ENCODE peak calls at places on chromosomes 13 and 19, in ten cellular contexts. One of them, this sample, is unnamed.
A peak's percentile ranks its signal among the peaks of the same experiment; 100 is the strongest.

GRCh38 chr13:112245959-112246358 is 130.2 kb upstream of the SPACA7 start:
- DNase-seq in astrocyte of the spinal cord: no peak
- DNase-seq in activated naive CD4-positive, alpha-beta T cell treated with anti-CD3 and anti-CD28 coated beads for 36 hours: no peak
- DNase-seq in activated T-cell treated with anti-CD3 and anti-CD28 coated beads, Interleukin-2, amount 50 U/mL, for 72 hours: no peak
- DNase-seq in BE2C: no peak
- DNase-seq in NCI-H2107: no peak
- DNase-seq in AG09319: no peak
- DNase-seq in colonic mucosa: no peak
- DNase-seq in effector memory CD4-positive, alpha-beta T cell: no peak
- DNase-seq in activated naive CD8-positive, alpha-beta T cell treated with anti-CD3 and anti-CD28 coated beads for 36 hours: no peak
- DNase-seq in this sample: no peak

GRCh38 chr19:1385816-1386215 is 2.1 kb downstream of the NDUFS7 start:
- DNase-seq in activated T-cell treated with anti-CD3 and anti-CD28 coated beads, Interleukin-2, amount 50 U/mL, for 72 hours: no peak
- DNase-seq in activated naive CD4-positive, alpha-beta T cell treated with anti-CD3 and anti-CD28 coated beads for 36 hours: no peak
- DNase-seq in AG09319: no peak
- DNase-seq in BE2C: no peak
- DNase-seq in effector memory CD4-positive, alpha-beta T cell: no peak
- DNase-seq in colonic mucosa: no peak
- DNase-seq in astrocyte of the spinal cord: no peak
- DNase-seq in NCI-H2107: no peak
- DNase-seq in activated naive CD8-positive, alpha-beta T cell treated with anti-CD3 and anti-CD28 coated beads for 36 hours: no peak
- DNase-seq in this sample: no peak

GRCh38 chr13:43545317-43545874 is 241.4 kb downstream of the ENOX1 start:
- DNase-seq in colonic mucosa: no peak
- DNase-seq in effector memory CD4-positive, alpha-beta T cell: no peak
- DNase-seq in astrocyte of the spinal cord: peak; percentile 35
- DNase-seq in activated naive CD4-positive, alpha-beta T cell treated with anti-CD3 and anti-CD28 coated beads for 36 hours: no peak
- DNase-seq in BE2C: peak; percentile 22
- DNase-seq in activated naive CD8-positive, alpha-beta T cell treated with anti-CD3 and anti-CD28 coated beads for 36 hours: no peak
- DNase-seq in AG09319: no peak
- DNase-seq in NCI-H2107: no peak
- DNase-seq in activated T-cell treated with anti-CD3 and anti-CD28 coated beads, Interleukin-2, amount 50 U/mL, for 72 hours: no peak
- DNase-seq in this sample: peak; percentile 20

GRCh38 chr19:48609571-48610108 is 3.1 kb downstream of the SPACA4 start:
- DNase-seq in NCI-H2107: no peak
- DNase-seq in BE2C: no peak
- DNase-seq in colonic mucosa: no peak
- DNase-seq in effector memory CD4-positive, alpha-beta T cell: no peak
- DNase-seq in activated naive CD4-positive, alpha-beta T cell treated with anti-CD3 and anti-CD28 coated beads for 36 hours: no peak
- DNase-seq in activated naive CD8-positive, alpha-beta T cell treated with anti-CD3 and anti-CD28 coated beads for 36 hours: no peak
- DNase-seq in activated T-cell treated with anti-CD3 and anti-CD28 coated beads, Interleukin-2, amount 50 U/mL, for 72 hours: no peak
- DNase-seq in astrocyte of the spinal cord: no peak
- DNase-seq in AG09319: no peak
- DNase-seq in this sample: no peak

GRCh38 chr19:14023404-14024235 is 4.3 kb upstream of the RLN3 start:
- DNase-seq in astrocyte of the spinal cord: peak; percentile 40
- DNase-seq in activated naive CD4-positive, alpha-beta T cell treated with anti-CD3 and anti-CD28 coated beads for 36 hours: peak; percentile 31
- DNase-seq in activated T-cell treated with anti-CD3 and anti-CD28 coated beads, Interleukin-2, amount 50 U/mL, for 72 hours: no peak
- DNase-seq in AG09319: no peak
- DNase-seq in effector memory CD4-positive, alpha-beta T cell: no peak
- DNase-seq in BE2C: peak; percentile 68
- DNase-seq in NCI-H2107: no peak
- DNase-seq in colonic mucosa: peak; percentile 72
- DNase-seq in activated naive CD8-positive, alpha-beta T cell treated with anti-CD3 and anti-CD28 coated beads for 36 hours: no peak
- DNase-seq in this sample: peak; percentile 59

GRCh38 chr13:51520524-51520923 is 63.7 kb upstream of the WDFY2 start:
- DNase-seq in activated T-cell treated with anti-CD3 and anti-CD28 coated beads, Interleukin-2, amount 50 U/mL, for 72 hours: no peak
- DNase-seq in BE2C: no peak
- DNase-seq in NCI-H2107: no peak
- DNase-seq in effector memory CD4-positive, alpha-beta T cell: no peak
- DNase-seq in colonic mucosa: no peak
- DNase-seq in AG09319: no peak
- DNase-seq in activated naive CD4-positive, alpha-beta T cell treated with anti-CD3 and anti-CD28 coated beads for 36 hours: no peak
- DNase-seq in astrocyte of the spinal cord: peak; percentile 45
- DNase-seq in activated naive CD8-positive, alpha-beta T cell treated with anti-CD3 and anti-CD28 coated beads for 36 hours: no peak
- DNase-seq in this sample: no peak

GRCh38 chr13:67146523-67147130 is 83.5 kb downstream of the PCDH9 start:
- DNase-seq in activated T-cell treated with anti-CD3 and anti-CD28 coated beads, Interleukin-2, amount 50 U/mL, for 72 hours: no peak
- DNase-seq in effector memory CD4-positive, alpha-beta T cell: no peak
- DNase-seq in AG09319: no peak
- DNase-seq in activated naive CD4-positive, alpha-beta T cell treated with anti-CD3 and anti-CD28 coated beads for 36 hours: no peak
- DNase-seq in activated naive CD8-positive, alpha-beta T cell treated with anti-CD3 and anti-CD28 coated beads for 36 hours: no peak
- DNase-seq in astrocyte of the spinal cord: no peak
- DNase-seq in NCI-H2107: no peak
- DNase-seq in colonic mucosa: no peak
- DNase-seq in BE2C: no peak
- DNase-seq in this sample: no peak

GRCh38 chr13:108985166-108985565 is 355.8 kb downstream of the MYO16 start:
- DNase-seq in colonic mucosa: no peak
- DNase-seq in activated naive CD8-positive, alpha-beta T cell treated with anti-CD3 and anti-CD28 coated beads for 36 hours: no peak
- DNase-seq in activated T-cell treated with anti-CD3 and anti-CD28 coated beads, Interleukin-2, amount 50 U/mL, for 72 hours: no peak
- DNase-seq in AG09319: peak; percentile 24
- DNase-seq in activated naive CD4-positive, alpha-beta T cell treated with anti-CD3 and anti-CD28 coated beads for 36 hours: no peak
- DNase-seq in effector memory CD4-positive, alpha-beta T cell: no peak
- DNase-seq in BE2C: no peak
- DNase-seq in astrocyte of the spinal cord: no peak
- DNase-seq in NCI-H2107: no peak
- DNase-seq in this sample: no peak

GRCh38 chr13:98761126-98761978 is 8.9 kb upstream of the SLC15A1 start:
- DNase-seq in astrocyte of the spinal cord: peak; percentile 44
- DNase-seq in colonic mucosa: no peak
- DNase-seq in activated naive CD4-positive, alpha-beta T cell treated with anti-CD3 and anti-CD28 coated beads for 36 hours: no peak
- DNase-seq in activated naive CD8-positive, alpha-beta T cell treated with anti-CD3 and anti-CD28 coated beads for 36 hours: no peak
- DNase-seq in AG09319: peak; percentile 30
- DNase-seq in NCI-H2107: no peak
- DNase-seq in activated T-cell treated with anti-CD3 and anti-CD28 coated beads, Interleukin-2, amount 50 U/mL, for 72 hours: no peak
- DNase-seq in effector memory CD4-positive, alpha-beta T cell: no peak
- DNase-seq in BE2C: no peak
- DNase-seq in this sample: no peak

GRCh38 chr13:36431204-36432105 is 840 bp upstream of the CCNA1 start:
- DNase-seq in BE2C: no peak
- DNase-seq in activated naive CD8-positive, alpha-beta T cell treated with anti-CD3 and anti-CD28 coated beads for 36 hours: peak; percentile 41
- DNase-seq in AG09319: no peak
- DNase-seq in activated T-cell treated with anti-CD3 and anti-CD28 coated beads, Interleukin-2, amount 50 U/mL, for 72 hours: peak; percentile 33
- DNase-seq in colonic mucosa: no peak
- DNase-seq in astrocyte of the spinal cord: no peak
- DNase-seq in NCI-H2107: no peak
- DNase-seq in effector memory CD4-positive, alpha-beta T cell: no peak
- DNase-seq in activated naive CD4-positive, alpha-beta T cell treated with anti-CD3 and anti-CD28 coated beads for 36 hours: peak; percentile 28
- DNase-seq in this sample: peak; percentile 24

GRCh38 chr13:66689037-66689619 is 541.0 kb downstream of the PCDH9 start:
- DNase-seq in activated T-cell treated with anti-CD3 and anti-CD28 coated beads, Interleukin-2, amount 50 U/mL, for 72 hours: no peak
- DNase-seq in colonic mucosa: no peak
- DNase-seq in AG09319: no peak
- DNase-seq in activated naive CD4-positive, alpha-beta T cell treated with anti-CD3 and anti-CD28 coated beads for 36 hours: no peak
- DNase-seq in effector memory CD4-positive, alpha-beta T cell: no peak
- DNase-seq in astrocyte of the spinal cord: peak; percentile 41
- DNase-seq in NCI-H2107: no peak
- DNase-seq in activated naive CD8-positive, alpha-beta T cell treated with anti-CD3 and anti-CD28 coated beads for 36 hours: no peak
- DNase-seq in BE2C: no peak
- DNase-seq in this sample: no peak

GRCh38 chr19:16446108-16447014 is 25.4 kb downstream of the EPS15L1 start:
- DNase-seq in NCI-H2107: no peak
- DNase-seq in activated naive CD8-positive, alpha-beta T cell treated with anti-CD3 and anti-CD28 coated beads for 36 hours: no peak
- DNase-seq in astrocyte of the spinal cord: peak; percentile 45
- DNase-seq in effector memory CD4-positive, alpha-beta T cell: no peak
- DNase-seq in colonic mucosa: no peak
- DNase-seq in activated T-cell treated with anti-CD3 and anti-CD28 coated beads, Interleukin-2, amount 50 U/mL, for 72 hours: no peak
- DNase-seq in activated naive CD4-positive, alpha-beta T cell treated with anti-CD3 and anti-CD28 coated beads for 36 hours: no peak
- DNase-seq in BE2C: no peak
- DNase-seq in AG09319: no peak
- DNase-seq in this sample: no peak

GRCh38 chr13:110546933-110547332 is 14.6 kb downstream of the RAB20 start:
- DNase-seq in astrocyte of the spinal cord: peak; percentile 97
- DNase-seq in AG09319: no peak
- DNase-seq in activated T-cell treated with anti-CD3 and anti-CD28 coated beads, Interleukin-2, amount 50 U/mL, for 72 hours: no peak
- DNase-seq in effector memory CD4-positive, alpha-beta T cell: no peak
- DNase-seq in activated naive CD8-positive, alpha-beta T cell treated with anti-CD3 and anti-CD28 coated beads for 36 hours: no peak
- DNase-seq in activated naive CD4-positive, alpha-beta T cell treated with anti-CD3 and anti-CD28 coated beads for 36 hours: no peak
- DNase-seq in NCI-H2107: no peak
- DNase-seq in colonic mucosa: peak; percentile 91
- DNase-seq in BE2C: no peak
- DNase-seq in this sample: peak; percentile 93

GRCh38 chr13:37954191-37954590 is 84.6 kb upstream of the TRPC4 start:
- DNase-seq in activated naive CD4-positive, alpha-beta T cell treated with anti-CD3 and anti-CD28 coated beads for 36 hours: no peak
- DNase-seq in activated T-cell treated with anti-CD3 and anti-CD28 coated beads, Interleukin-2, amount 50 U/mL, for 72 hours: no peak
- DNase-seq in activated naive CD8-positive, alpha-beta T cell treated with anti-CD3 and anti-CD28 coated beads for 36 hours: no peak
- DNase-seq in colonic mucosa: no peak
- DNase-seq in NCI-H2107: no peak
- DNase-seq in effector memory CD4-positive, alpha-beta T cell: no peak
- DNase-seq in AG09319: no peak
- DNase-seq in BE2C: no peak
- DNase-seq in astrocyte of the spinal cord: no peak
- DNase-seq in this sample: no peak

This sample was measured in left cardiac atrium.